ENCODE peak calls at places on chromosomes 1 and 21, in five cellular contexts. One of them, this sample, is unnamed.

GRCh38 chr1:8409107-8409506 is 91.2 kb downstream of the SLC45A1 start:
- DNase-seq in lower lobe of right lung: no peak
- DNase-seq in A549: peak; percentile 43
- DNase-seq in mesendoderm: peak; percentile 71
- DNase-seq in IMR-90: peak; percentile 81
- DNase-seq in this sample: peak; percentile 55

GRCh38 chr1:18700530-18700929 is 69.9 kb downstream of the PAX7 start:
- DNase-seq in mesendoderm: no peak
- DNase-seq in IMR-90: no peak
- DNase-seq in A549: no peak
- DNase-seq in lower lobe of right lung: no peak
- DNase-seq in this sample: no peak

GRCh38 chr1:91273875-91274274 is 130.8 kb downstream of the HFM1 start:
- DNase-seq in lower lobe of right lung: no peak
- DNase-seq in A549: no peak
- DNase-seq in mesendoderm: peak; percentile 56
- DNase-seq in IMR-90: no peak
- DNase-seq in this sample: no peak

GRCh38 chr1:43760745-43761343 is 53.5 kb downstream of the ST3GAL3 start:
- DNase-seq in lower lobe of right lung: no peak
- DNase-seq in mesendoderm: no peak
- DNase-seq in A549: no peak
- DNase-seq in IMR-90: no peak
- DNase-seq in this sample: peak; percentile 15

GRCh38 chr1:1889847-1890505 is 911 bp downstream of the GNB1 start:
- DNase-seq in mesendoderm: peak; percentile 55
- DNase-seq in lower lobe of right lung: peak; percentile 92
- DNase-seq in IMR-90: peak; percentile 37
- DNase-seq in A549: no peak
- DNase-seq in this sample: peak; percentile 19

GRCh38 chr1:66764994-66765578 is 12.8 kb downstream of the DYNLT5 start:
- DNase-seq in mesendoderm: peak; percentile 42
- DNase-seq in lower lobe of right lung: no peak
- DNase-seq in A549: peak; percentile 38
- DNase-seq in IMR-90: peak; percentile 66
- DNase-seq in this sample: peak; percentile 72

GRCh38 chr1:175576870-175577269 is 166.5 kb downstream of the TNR start:
- DNase-seq in lower lobe of right lung: no peak
- DNase-seq in IMR-90: no peak
- DNase-seq in A549: no peak
- DNase-seq in mesendoderm: no peak
- DNase-seq in this sample: no peak

GRCh38 chr1:208090776-208091291 is 153.3 kb downstream of the PLXNA2 start:
- DNase-seq in IMR-90: no peak
- DNase-seq in mesendoderm: no peak
- DNase-seq in lower lobe of right lung: no peak
- DNase-seq in A549: no peak
- DNase-seq in this sample: no peak

GRCh38 chr1:3019007-3019515 is 2.2 kb upstream of the ACTRT2 start:
- DNase-seq in mesendoderm: no peak
- DNase-seq in A549: no peak
- DNase-seq in lower lobe of right lung: no peak
- DNase-seq in IMR-90: no peak
- DNase-seq in this sample: no peak

DNA sequence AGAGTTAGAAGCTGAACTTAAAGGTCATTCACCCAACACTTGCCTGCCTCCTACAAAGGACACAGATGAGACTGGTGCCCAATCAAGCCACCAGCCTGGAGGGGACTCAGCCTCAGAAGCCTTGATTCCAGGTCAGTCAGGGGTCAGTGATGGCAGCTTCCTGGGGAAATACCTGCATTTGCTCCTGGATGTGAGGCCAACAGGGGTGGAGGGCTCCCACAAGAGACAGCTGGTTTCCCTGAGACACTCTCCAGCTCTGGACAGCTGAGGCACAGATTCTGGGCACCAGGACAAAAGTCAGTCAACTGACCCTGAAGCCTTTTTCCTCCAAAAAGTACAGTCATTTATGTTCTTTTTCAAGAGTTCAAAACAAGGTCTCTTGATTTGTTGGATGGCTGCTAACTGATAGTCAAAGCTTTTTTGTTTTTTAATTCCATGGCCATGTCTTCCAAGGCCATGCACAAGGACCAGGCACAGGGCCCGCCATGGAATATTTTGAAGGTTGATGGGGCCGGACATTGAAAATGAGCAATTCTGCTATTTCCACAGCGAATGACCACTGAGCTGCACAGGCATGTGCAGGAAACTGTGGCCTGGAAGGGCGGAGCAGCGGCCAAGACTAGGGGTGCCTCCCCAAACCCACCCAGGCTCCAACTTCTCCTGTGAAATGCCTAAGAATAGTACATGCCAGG is 1.8 kb downstream of the C2CD2 start:
- DNase-seq in IMR-90: no peak
- DNase-seq in A549: no peak
- DNase-seq in lower lobe of right lung: no peak
- DNase-seq in mesendoderm: no peak
- DNase-seq in this sample: no peak
- H3K27ac ChIP-seq in IMR-90: no peak overlapping the region
- H3K27ac ChIP-seq in A549: no peak overlapping the region
- H3K27ac ChIP-seq in lower lobe of right lung: no peak overlapping the region
- H3K27ac ChIP-seq in mesendoderm: no peak overlapping the region
- H3K27ac ChIP-seq in this sample: no peak overlapping the region

DNA sequence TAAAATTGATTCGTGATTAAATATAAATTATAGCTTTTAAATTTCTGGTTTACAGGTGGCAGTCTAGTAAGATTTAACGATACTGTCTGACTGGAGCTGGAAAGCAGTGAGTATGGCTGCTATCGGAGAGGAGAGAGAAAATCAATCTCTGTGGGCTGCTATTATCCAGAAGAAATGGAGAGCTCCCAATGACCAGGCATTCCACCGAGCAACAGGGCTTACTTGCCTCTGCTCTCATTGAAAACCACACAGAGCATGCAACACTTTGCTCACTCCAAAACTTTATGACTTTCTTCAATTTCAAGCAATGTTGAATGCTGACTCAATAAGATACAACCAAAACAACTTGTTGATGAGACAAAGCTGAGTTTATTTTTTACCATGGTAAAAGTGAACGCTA is 337.0 kb upstream of the NCAM2 start:
- DNase-seq in mesendoderm: no peak
- DNase-seq in lower lobe of right lung: no peak
- DNase-seq in A549: no peak
- DNase-seq in IMR-90: no peak
- DNase-seq in this sample: no peak
- H3K27ac ChIP-seq in mesendoderm: no peak overlapping the region
- H3K27ac ChIP-seq in lower lobe of right lung: no peak overlapping the region
- H3K27ac ChIP-seq in A549: no peak overlapping the region
- H3K27ac ChIP-seq in IMR-90: no peak overlapping the region
- H3K27ac ChIP-seq in this sample: no peak overlapping the region

DNA sequence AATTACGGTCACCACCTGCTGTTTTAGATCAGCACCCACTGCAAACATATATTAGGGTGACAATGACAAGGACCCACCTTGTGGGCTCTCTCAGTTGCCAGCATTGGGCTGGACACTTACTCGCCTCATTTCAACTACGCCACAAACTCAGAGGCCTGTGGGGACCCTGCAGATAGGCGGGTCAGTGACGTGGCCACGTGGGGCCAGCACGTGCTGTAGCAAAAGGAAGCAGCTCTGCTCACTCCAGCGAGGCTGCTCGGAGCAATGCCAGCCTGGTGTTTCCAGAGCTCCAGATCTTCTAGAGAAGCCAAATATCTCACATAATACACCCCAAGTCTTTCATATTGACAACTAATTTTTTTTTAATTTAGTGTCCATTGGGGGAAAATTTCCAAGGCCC is 76.7 kb upstream of the TMEM51 start:
- DNase-seq in IMR-90: no peak
- DNase-seq in lower lobe of right lung: no peak
- DNase-seq in A549: no peak
- DNase-seq in mesendoderm: no peak
- DNase-seq in this sample: no peak
- H3K27ac ChIP-seq in IMR-90: no peak overlapping the region
- H3K27ac ChIP-seq in lower lobe of right lung: no peak overlapping the region
- H3K27ac ChIP-seq in A549: no peak overlapping the region
- H3K27ac ChIP-seq in mesendoderm: no peak overlapping the region
- H3K27ac ChIP-seq in this sample: no peak overlapping the region

GRCh38 chr1:153647375-153647714 is 11.2 kb upstream of the SNAPIN start:
- DNase-seq in mesendoderm: peak; percentile 49
- DNase-seq in lower lobe of right lung: no peak
- DNase-seq in A549: peak; percentile 12
- DNase-seq in IMR-90: no peak
- DNase-seq in this sample: no peak
- H3K27ac ChIP-seq in mesendoderm: no peak overlapping the region
- H3K27ac ChIP-seq in lower lobe of right lung: peak overlapping the region; percentile 13
- H3K27ac ChIP-seq in A549: no peak overlapping the region
- H3K27ac ChIP-seq in IMR-90: no peak overlapping the region
- H3K27ac ChIP-seq in this sample: no peak overlapping the region

GRCh38 chr1:246798107-246798506 is 73.9 kb downstream of the SCCPDH start:
- DNase-seq in IMR-90: no peak
- DNase-seq in A549: no peak
- DNase-seq in lower lobe of right lung: no peak
- DNase-seq in mesendoderm: no peak
- DNase-seq in this sample: no peak
- H3K27ac ChIP-seq in IMR-90: no peak overlapping the region
- H3K27ac ChIP-seq in A549: no peak overlapping the region
- H3K27ac ChIP-seq in lower lobe of right lung: no peak overlapping the region
- H3K27ac ChIP-seq in mesendoderm: no peak overlapping the region
- H3K27ac ChIP-seq in this sample: no peak overlapping the region

GRCh38 chr1:21392587-21393263 is 47.2 kb upstream of the NBPF3 start:
- DNase-seq in lower lobe of right lung: no peak
- DNase-seq in A549: no peak
- DNase-seq in IMR-90: no peak
- DNase-seq in mesendoderm: no peak
- DNase-seq in this sample: no peak
- H3K27ac ChIP-seq in lower lobe of right lung: no peak overlapping the region
- H3K27ac ChIP-seq in A549: no peak overlapping the region
- H3K27ac ChIP-seq in IMR-90: no peak overlapping the region
- H3K27ac ChIP-seq in mesendoderm: no peak overlapping the region
- H3K27ac ChIP-seq in this sample: no peak overlapping the region

This sample was measured in brain microvascular endothelial cell.